ENCODE peak calls at places on chromosomes 3 and 15, in four cellular contexts. One of them, this sample, is unnamed.

GRCh38 chr15:81107889-81108288 is 26.2 kb upstream of the CFAP161 start:
- DNase-seq in GM12878: no peak
- DNase-seq in HepG2: no peak
- DNase-seq in K562: peak
- DNase-seq in this sample: no peak

GRCh38 chr3:106703524-106703923 is 673.7 kb upstream of the CCDC54 start:
- DNase-seq in GM12878: no peak
- DNase-seq in HepG2: no peak
- DNase-seq in K562: no peak
- DNase-seq in this sample: no peak

GRCh38 chr3:60456180-60456579 is 795.1 kb downstream of the FHIT start:
- DNase-seq in GM12878: no peak
- DNase-seq in HepG2: no peak
- DNase-seq in K562: no peak
- DNase-seq in this sample: no peak

GRCh38 chr3:47365213-47366153 is 15.3 kb upstream of the PTPN23 start:
- DNase-seq in K562: no peak
- DNase-seq in GM12878: no peak
- DNase-seq in HepG2: no peak
- DNase-seq in this sample: no peak

GRCh38 chr3:52090131-52090548 is 33.8 kb upstream of the DUSP7 start:
- DNase-seq in GM12878: no peak
- DNase-seq in K562: no peak
- DNase-seq in HepG2: no peak
- DNase-seq in this sample: peak

GRCh38 chr3:50365080-50365841 is 5.9 kb upstream of the TMEM115 start:
- DNase-seq in HepG2: no peak
- DNase-seq in GM12878: no peak
- DNase-seq in K562: peak
- DNase-seq in this sample: peak

GRCh38 chr15:52225230-52225629 is 34.0 kb upstream of the GNB5 start:
- DNase-seq in HepG2: no peak
- DNase-seq in GM12878: no peak
- DNase-seq in K562: no peak
- DNase-seq in this sample: no peak

GRCh38 chr3:141949972-141950371 is 73.5 kb downstream of the ATP1B3 start:
- DNase-seq in K562: no peak
- DNase-seq in HepG2: peak
- DNase-seq in GM12878: no peak
- DNase-seq in this sample: no peak

GRCh38 chr3:10703875-10704274 is 112.2 kb upstream of the SLC6A11 start:
- DNase-seq in GM12878: no peak
- DNase-seq in K562: no peak
- DNase-seq in HepG2: no peak
- DNase-seq in this sample: peak

GRCh38 chr3:100402150-100402706 is 889 bp downstream of the LNP1 start:
- DNase-seq in HepG2: no peak
- DNase-seq in GM12878: no peak
- DNase-seq in K562: no peak
- DNase-seq in this sample: no peak

GRCh38 chr3:53843195-53844177 is 2.7 kb downstream of the CHDH start:
- DNase-seq in K562: no peak
- DNase-seq in HepG2: no peak
- DNase-seq in GM12878: peak
- DNase-seq in this sample: no peak

GRCh38 chr3:116299646-116300081 is 145.6 kb downstream of the LSAMP start:
- DNase-seq in K562: no peak
- DNase-seq in HepG2: no peak
- DNase-seq in GM12878: peak
- DNase-seq in this sample: no peak

GRCh38 chr3:106628407-106628806 is 748.8 kb upstream of the CCDC54 start:
- DNase-seq in K562: no peak
- DNase-seq in HepG2: no peak
- DNase-seq in GM12878: no peak
- DNase-seq in this sample: no peak

GRCh38 chr15:48680841-48681240 is 35.3 kb upstream of the FBN1 start:
- DNase-seq in K562: no peak
- DNase-seq in HepG2: no peak
- DNase-seq in GM12878: no peak
- DNase-seq in this sample: no peak

GRCh38 chr3:47057212-47057671 is 77.8 kb downstream of the NBEAL2 start:
- DNase-seq in GM12878: no peak
- DNase-seq in HepG2: no peak
- DNase-seq in K562: no peak
- DNase-seq in this sample: no peak

GRCh38 chr15:70870066-70870465 is 16.1 kb upstream of the LARP6 start:
- DNase-seq in HepG2: no peak
- DNase-seq in K562: no peak
- DNase-seq in GM12878: no peak
- DNase-seq in this sample: no peak

GRCh38 chr15:64574220-64574994 is 114.0 kb downstream of the ZNF609 start:
- DNase-seq in HepG2: no peak
- DNase-seq in K562: no peak
- DNase-seq in GM12878: no peak
- DNase-seq in this sample: no peak

GRCh38 chr3:133742351-133743091 is 3.7 kb upstream of the TF start:
- DNase-seq in HepG2: peak
- DNase-seq in K562: no peak
- DNase-seq in GM12878: peak
- DNase-seq in this sample: peak

GRCh38 chr15:78676424-78677110 is 35.6 kb upstream of the CHRNB4 start:
- DNase-seq in K562: no peak
- DNase-seq in HepG2: no peak
- DNase-seq in GM12878: no peak
- DNase-seq in this sample: no peak

GRCh38 chr15:59940928-59941327 is 63.2 kb upstream of the FOXB1 start:
- DNase-seq in HepG2: no peak
- DNase-seq in K562: no peak
- DNase-seq in GM12878: no peak
- DNase-seq in this sample: no peak

GRCh38 chr3:28590851-28591250 is 242.2 kb upstream of the AZI2 start:
- DNase-seq in K562: no peak
- DNase-seq in GM12878: no peak
- DNase-seq in HepG2: no peak
- DNase-seq in this sample: no peak

GRCh38 chr3:178436773-178437172 is 99.5 kb upstream of the KCNMB2 start:
- DNase-seq in GM12878: no peak
- DNase-seq in HepG2: no peak
- DNase-seq in K562: peak
- DNase-seq in this sample: peak

GRCh38 chr3:181327349-181327748 is 337.8 kb upstream of the DNAJC19 start:
- DNase-seq in GM12878: no peak
- DNase-seq in HepG2: no peak
- DNase-seq in K562: no peak
- DNase-seq in this sample: no peak

GRCh38 chr15:78509726-78510312 is 2.4 kb downstream of the HYKK start:
- DNase-seq in GM12878: no peak
- DNase-seq in K562: no peak
- DNase-seq in HepG2: no peak
- DNase-seq in this sample: no peak

GRCh38 chr15:71199384-71200351 is 84.4 kb downstream of the THSD4 start:
- DNase-seq in HepG2: no peak
- DNase-seq in GM12878: no peak
- DNase-seq in K562: no peak
- DNase-seq in this sample: no peak

GRCh38 chr3:124033360-124034015 is 41.6 kb upstream of the ROPN1 start:
- DNase-seq in GM12878: no peak
- DNase-seq in HepG2: no peak
- DNase-seq in K562: peak
- DNase-seq in this sample: no peak

GRCh38 chr3:170804095-170804494 is 65.9 kb downstream of the RPL22L1 start:
- DNase-seq in HepG2: no peak
- DNase-seq in K562: no peak
- DNase-seq in GM12878: no peak
- DNase-seq in this sample: no peak

GRCh38 chr15:53811530-53811929 is 52.1 kb upstream of the WDR72 start:
- DNase-seq in GM12878: no peak
- DNase-seq in HepG2: peak
- DNase-seq in K562: no peak
- DNase-seq in this sample: peak

GRCh38 chr3:11820540-11821041 is 26.1 kb downstream of the TAMM41 start:
- DNase-seq in GM12878: no peak
- DNase-seq in K562: no peak
- DNase-seq in HepG2: no peak
- DNase-seq in this sample: no peak

GRCh38 chr15:83287541-83288027 is 3.1 kb upstream of the BNC1 start:
- DNase-seq in K562: no peak
- DNase-seq in GM12878: no peak
- DNase-seq in HepG2: no peak
- DNase-seq in this sample: no peak

GRCh38 chr3:195114786-195115597 is 156.0 kb downstream of the XXYLT1 start:
- DNase-seq in GM12878: no peak
- DNase-seq in HepG2: no peak
- DNase-seq in K562: no peak
- DNase-seq in this sample: no peak

GRCh38 chr3:119716998-119717397 is 14.2 kb downstream of the CFAP91 start:
- DNase-seq in GM12878: no peak
- DNase-seq in HepG2: peak
- DNase-seq in K562: no peak
- DNase-seq in this sample: no peak

GRCh38 chr3:29978036-29978435 is 628.4 kb upstream of the TGFBR2 start:
- DNase-seq in GM12878: no peak
- DNase-seq in K562: no peak
- DNase-seq in HepG2: no peak
- DNase-seq in this sample: no peak

GRCh38 chr3:115588201-115588600 is 35.1 kb upstream of the GAP43 start:
- DNase-seq in HepG2: no peak
- DNase-seq in GM12878: no peak
- DNase-seq in K562: no peak
- DNase-seq in this sample: no peak

GRCh38 chr3:188824596-188824995 is 347.2 kb upstream of the TPRG1 start:
- DNase-seq in K562: no peak
- DNase-seq in HepG2: no peak
- DNase-seq in GM12878: no peak
- DNase-seq in this sample: no peak

GRCh38 chr3:149581681-149582349 is 76.0 kb downstream of the WWTR1 start:
- DNase-seq in HepG2: no peak
- DNase-seq in K562: no peak
- DNase-seq in GM12878: no peak
- DNase-seq in this sample: peak

GRCh38 chr3:36166477-36166876 is 213.8 kb upstream of the STAC start:
- DNase-seq in GM12878: no peak
- DNase-seq in K562: no peak
- DNase-seq in HepG2: no peak
- DNase-seq in this sample: peak
- TF ChIP-seq ATF3 in GM12878: no peak
- TF ChIP-seq ATF3 in K562: no peak
- TF ChIP-seq ATF3 in HepG2: no peak
- TF ChIP-seq ATF3 in this sample: no peak

DNA sequence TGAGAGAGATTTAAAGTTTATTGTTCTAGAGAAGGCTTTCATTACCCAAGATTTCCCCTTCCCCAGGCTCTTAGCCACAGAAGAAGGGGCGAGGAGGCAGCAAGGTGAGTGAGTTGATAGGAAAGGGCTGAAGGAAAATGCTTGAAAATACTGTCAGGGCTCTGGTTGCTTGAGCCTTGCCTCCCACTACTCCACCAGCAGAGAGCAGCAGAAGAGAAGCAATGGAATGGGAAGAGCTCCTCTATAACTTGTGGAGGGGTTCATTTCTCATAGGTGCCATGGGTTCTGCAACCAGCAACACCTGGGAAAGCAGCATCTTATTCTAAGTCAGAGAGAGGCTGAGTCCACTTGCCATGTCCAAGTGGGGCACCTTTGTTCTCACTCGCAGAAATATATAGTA is 184.0 kb upstream of the CNTN6 start:
- DNase-seq in K562: no peak
- DNase-seq in GM12878: no peak
- DNase-seq in HepG2: no peak
- DNase-seq in this sample: no peak
- TF ChIP-seq RAD21 in K562: no peak
- TF ChIP-seq RAD21 in GM12878: peak
- TF ChIP-seq RAD21 in HepG2: no peak
- TF ChIP-seq RAD21 in this sample: no peak

DNA sequence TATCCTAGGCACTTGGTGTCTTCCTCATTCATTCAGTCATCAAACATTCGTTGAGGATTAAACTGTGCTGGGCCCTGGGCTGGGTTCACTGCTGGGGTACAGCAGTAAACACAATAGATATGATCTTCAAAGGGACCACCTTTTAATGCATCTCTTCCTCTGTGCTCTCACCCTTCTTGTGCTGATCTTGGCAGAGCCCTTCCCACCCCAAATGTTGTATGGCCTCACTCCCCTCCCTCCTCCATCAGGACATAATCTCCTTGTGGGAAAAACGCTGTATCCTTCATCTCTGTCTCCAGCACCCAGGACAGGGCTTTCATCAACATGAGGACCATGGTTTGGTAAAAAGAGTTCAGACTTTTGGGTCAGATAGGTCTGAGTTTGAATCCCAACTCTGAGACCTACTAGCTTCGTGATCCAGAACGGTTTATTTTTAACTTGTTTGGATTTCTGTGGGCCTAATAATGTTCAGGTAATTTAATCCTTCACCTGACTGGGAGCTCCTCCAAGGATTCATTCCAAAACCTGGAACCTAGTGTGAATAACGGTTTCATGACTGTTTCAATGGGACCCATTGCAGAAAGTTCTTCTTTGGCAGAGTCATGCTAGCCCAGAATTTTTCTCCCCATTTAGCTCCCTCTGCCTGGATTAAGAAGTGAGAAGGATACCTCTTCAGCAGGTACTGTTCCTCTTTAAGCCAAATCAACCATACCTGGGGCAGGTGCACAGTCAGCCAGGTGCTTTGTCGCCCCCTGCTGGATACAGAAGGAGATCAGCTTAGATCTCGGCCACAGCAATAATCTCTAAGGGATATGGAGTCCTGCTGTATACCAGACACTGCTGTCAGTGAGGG is 5.2 kb upstream of the WNT7A start:
- DNase-seq in GM12878: no peak
- DNase-seq in K562: peak
- DNase-seq in HepG2: peak
- DNase-seq in this sample: peak
- TF ChIP-seq ZBTB33 in GM12878: no peak
- TF ChIP-seq ZBTB33 in K562: no peak
- TF ChIP-seq ZBTB33 in HepG2: no peak
- TF ChIP-seq ZBTB33 in this sample: no peak

GRCh38 chr3:129688310-129688895 is 81.9 kb upstream of the PLXND1 start:
- DNase-seq in HepG2: peak
- DNase-seq in K562: no peak
- DNase-seq in GM12878: no peak
- DNase-seq in this sample: no peak
- TF ChIP-seq ATF3 in HepG2: no peak
- TF ChIP-seq ATF3 in K562: no peak
- TF ChIP-seq ATF3 in GM12878: no peak
- TF ChIP-seq ATF3 in this sample: no peak

GRCh38 chr3:1506090-1506489 is 413.3 kb downstream of the CNTN6 start:
- DNase-seq in HepG2: no peak
- DNase-seq in GM12878: no peak
- DNase-seq in K562: no peak
- DNase-seq in this sample: no peak

GRCh38 chr3:1499694-1500093 is 406.9 kb downstream of the CNTN6 start:
- DNase-seq in HepG2: no peak
- DNase-seq in GM12878: no peak
- DNase-seq in K562: no peak
- DNase-seq in this sample: no peak

GRCh38 chr3:1501396-1501795 is 408.6 kb downstream of the CNTN6 start:
- DNase-seq in GM12878: no peak
- DNase-seq in K562: no peak
- DNase-seq in HepG2: no peak
- DNase-seq in this sample: no peak
- TF ChIP-seq RAD21 in GM12878: no peak
- TF ChIP-seq RAD21 in K562: no peak
- TF ChIP-seq RAD21 in HepG2: no peak
- TF ChIP-seq RAD21 in this sample: no peak